ENCODE peak calls at places on chromosomes 5 and 9, in five cellular contexts. S is iPS DF 6.9, D is aorta, Y is thyroid gland, G is cardiac muscle cell. W is an unnamed sample.

GRCh38 chr9:126471084-126471611 is 142.6 kb upstream of the LMX1B start:
- DNase-seq in G (no peak), Y (peak; percentile 29), D (peak; percentile 88), S (no peak), W (peak; percentile 23)

GRCh38 chr9:134327671-134328231 is 1.5 kb downstream of the RXRA start:
- DNase-seq in Y (peak; percentile 28), S (no peak), G (no peak), D (peak; percentile 48), W (no peak)

GRCh38 chr5:35876922-35877321 is 20.2 kb downstream of the IL7R start:
- DNase-seq in Y (no peak), S (no peak), G (no peak), D (no peak), W (no peak)

GRCh38 chr5:72561407-72561972 is 54.3 kb upstream of the ZNF366 start:
- DNase-seq in S (no peak), G (no peak), D (no peak), Y (no peak), W (no peak)

GRCh38 chr5:7094626-7095025 is 301.3 kb upstream of the ADCY2 start:
- DNase-seq in D (no peak), G (peak; percentile 85), S (peak; percentile 43), Y (no peak), W (no peak)

GRCh38 chr5:171965740-171966139 is 40.7 kb downstream of the FBXW11 start:
- DNase-seq in D (no peak), S (no peak), G (no peak), Y (no peak), W (no peak)

GRCh38 chr9:84711936-84712335 is 42.4 kb downstream of the NTRK2 start:
- DNase-seq in G (no peak), S (no peak), D (no peak), Y (peak; percentile 94), W (peak; percentile 53)

GRCh38 chr5:176947847-176948246 is 48.7 kb upstream of the HK3 start:
- DNase-seq in Y (no peak), G (no peak), S (no peak), D (no peak), W (no peak)

GRCh38 chr9:33263936-33264472 is 504 bp downstream of the BAG1 start:
- DNase-seq in S (no peak), Y (peak; percentile 46), D (peak; percentile 75), G (peak; percentile 42), W (peak; percentile 52)

GRCh38 chr5:107655836-107656235 is 14.9 kb downstream of the EFNA5 start:
- DNase-seq in D (no peak), S (no peak), G (no peak), Y (no peak), W (no peak)

GRCh38 chr9:107750741-107751521 is 261.4 kb upstream of the KLF4 start:
- DNase-seq in Y (peak; percentile 85), G (no peak), S (no peak), D (peak; percentile 94), W (peak; percentile 82)

GRCh38 chr5:78647838-78648358 is 674 bp downstream of the LHFPL2 start:
- DNase-seq in G (peak; percentile 66), D (peak; percentile 65), S (no peak), Y (peak; percentile 69), W (peak; percentile 71)

GRCh38 chr9:27784999-27785713 is 211.9 kb upstream of the C9orf72 start:
- DNase-seq in Y (no peak), G (no peak), D (no peak), S (no peak), W (no peak)

GRCh38 chr9:132631280-132631679 is 38.5 kb downstream of the DDX31 start:
- DNase-seq in S (no peak), D (no peak), Y (no peak), G (no peak), W (no peak)

GRCh38 chr9:84501587-84501986 is 161.0 kb upstream of the SLC28A3 start:
- DNase-seq in G (no peak), Y (no peak), D (no peak), S (no peak), W (no peak)

GRCh38 chr5:158100373-158100902 is 241.5 kb upstream of the CLINT1 start:
- DNase-seq in D (no peak), Y (no peak), G (no peak), S (no peak), W (no peak)

GRCh38 chr5:134127988-134128647 is 13.6 kb downstream of the TCF7 start:
- DNase-seq in S (no peak), D (no peak), Y (no peak), G (no peak), W (no peak)

GRCh38 chr5:39933061-39933460 is 508.3 kb upstream of the DAB2 start:
- DNase-seq in S (no peak), G (no peak), Y (no peak), D (no peak), W (no peak)

GRCh38 chr5:132094393-132095076 is 20.9 kb downstream of the CSF2 start:
- DNase-seq in S (no peak), G (no peak), Y (no peak), D (no peak), W (peak; percentile 19)

GRCh38 chr5:32390819-32391591 is 53.5 kb downstream of the ZFR start:
- DNase-seq in Y (no peak), G (no peak), S (no peak), D (no peak), W (no peak)

GRCh38 chr9:128911529-128912035 is 9.2 kb upstream of the PHYHD1 start:
- DNase-seq in Y (peak; percentile 37), D (peak; percentile 91), G (peak; percentile 41), S (no peak), W (peak; percentile 60)

GRCh38 chr5:23445573-23445972 is 61.8 kb upstream of the PRDM9 start:
- DNase-seq in G (no peak), D (no peak), Y (no peak), S (no peak), W (no peak)

GRCh38 chr5:155532621-155533314 is 519.2 kb downstream of the KIF4B start:
- DNase-seq in G (no peak), Y (no peak), S (no peak), D (no peak), W (no peak)

GRCh38 chr9:10062629-10063395 is 550.0 kb downstream of the PTPRD start:
- DNase-seq in G (no peak), S (no peak), D (no peak), Y (no peak), W (no peak)

GRCh38 chr9:115922441-115922840 is 231.2 kb upstream of the PAPPA start:
- DNase-seq in S (no peak), G (no peak), D (no peak), Y (no peak), W (no peak)

GRCh38 chr9:93952784-93953491 is 2.2 kb downstream of the BARX1 start:
- DNase-seq in Y (peak; percentile 58), G (peak; percentile 58), S (no peak), D (no peak), W (no peak)

GRCh38 chr5:142874537-142874936 is 104.4 kb downstream of the ARHGAP26 start:
- DNase-seq in S (no peak), Y (peak; percentile 77), G (no peak), D (peak; percentile 93), W (peak; percentile 97)

GRCh38 chr5:103263054-103263453 is 4.5 kb downstream of the MACIR start:
- DNase-seq in G (no peak), S (no peak), Y (no peak), D (no peak), W (no peak)

GRCh38 chr5:9188131-9188530 is 357.7 kb downstream of the SEMA5A start:
- DNase-seq in G (no peak), S (no peak), Y (no peak), D (no peak), W (no peak)

GRCh38 chr9:117403848-117404247 is 11.0 kb downstream of the ASTN2 start:
- DNase-seq in S (no peak), G (no peak), D (no peak), Y (no peak), W (peak; percentile 63)
- H3K4me1 ChIP-seq in S (no peaks in the 10 kb centered on the region), G (no peaks in the 10 kb centered on the region), D (no peaks in the 10 kb centered on the region), Y (no peaks in the 10 kb centered on the region), W (peaks cover 53% of the 10 kb centered on the region)

GRCh38 chr9:127771570-127772189 is 6.8 kb downstream of the SH2D3C start:
- DNase-seq in G (no peak), Y (no peak), D (no peak), S (no peak), W (no peak)

GRCh38 chr9:127773245-127773644 is 5.2 kb downstream of the SH2D3C start:
- DNase-seq in Y (no peak), D (no peak), G (no peak), S (no peak), W (no peak)

GRCh38 chr9:127772603-127773002 is 5.9 kb downstream of the SH2D3C start:
- DNase-seq in D (no peak), Y (no peak), G (no peak), S (no peak), W (no peak)

GRCh38 chr9:127776195-127776918 is 2.1 kb downstream of the SH2D3C start:
- DNase-seq in G (peak; percentile 72), Y (no peak), D (peak; percentile 71), S (no peak), W (no peak)

DNA sequence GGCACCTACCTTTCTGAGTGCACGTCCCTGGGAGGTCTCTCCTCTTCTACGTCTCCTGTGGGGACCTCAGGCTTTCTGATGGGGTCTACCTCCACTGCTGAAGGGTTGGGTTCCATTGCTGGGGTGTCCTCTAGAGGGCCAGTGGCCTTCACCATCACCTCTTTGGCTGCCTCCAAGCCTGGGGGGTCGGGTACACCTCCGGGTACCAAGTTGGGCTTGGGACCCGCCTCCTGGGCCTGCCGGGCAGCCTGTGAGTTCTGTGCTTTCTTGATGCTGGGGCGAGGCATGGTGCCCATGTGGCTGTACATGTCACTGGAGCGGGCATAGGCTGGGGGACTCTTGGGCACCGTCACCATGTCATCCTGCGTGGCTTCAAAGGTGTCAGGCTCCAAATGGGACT is 4.5 kb downstream of the SH2D3C start:
- DNase-seq in G (no peak), S (no peak), D (no peak), Y (no peak), W (no peak)
- H3K27ac ChIP-seq in G (no peak overlapping the region), S (no peak overlapping the region), D (no peak overlapping the region), Y (no peak overlapping the region), W (no peak overlapping the region)

DNA sequence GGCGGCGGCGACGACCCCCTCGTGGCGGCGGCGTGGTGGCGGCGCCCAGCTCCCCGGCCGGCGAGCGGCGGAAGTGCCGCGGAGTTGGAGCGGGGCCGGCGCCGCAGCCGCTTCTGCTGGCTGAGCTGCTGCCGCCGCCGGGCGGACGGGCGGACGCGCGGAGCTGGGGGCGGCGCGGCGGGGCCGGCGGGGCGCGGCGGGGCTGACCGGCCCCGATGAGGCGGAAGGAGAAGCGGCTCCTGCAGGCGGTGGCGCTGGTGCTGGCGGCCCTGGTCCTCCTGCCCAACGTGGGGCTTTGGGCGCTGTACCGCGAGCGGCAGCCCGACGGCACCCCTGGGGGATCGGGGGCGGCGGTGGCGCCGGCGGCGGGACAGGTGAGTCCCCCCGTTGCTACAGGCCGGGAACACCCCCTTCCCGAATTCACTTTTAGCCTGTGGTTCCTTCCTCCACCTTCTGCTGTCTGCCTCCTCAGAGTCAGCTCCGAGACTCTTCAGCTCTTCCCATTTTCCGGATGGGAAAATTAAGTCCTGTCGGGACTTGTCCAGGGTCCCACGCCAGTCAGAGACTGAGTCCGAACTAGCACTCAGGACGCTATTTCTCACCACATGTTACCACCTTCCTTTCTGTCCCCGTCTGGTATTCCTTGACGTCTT is at the start of gene GALNT10:
- DNase-seq in S (no peak), G (peak; percentile 84), D (peak; percentile 81), Y (peak; percentile 65), W (peak; percentile 69)
- H3K4me1 ChIP-seq in S (peaks cover 3% of the 10 kb centered on the region), G (peaks cover 12% of the 10 kb centered on the region), D (no peaks in the 10 kb centered on the region), Y (peaks cover 41% of the 10 kb centered on the region), W (peaks cover 29% of the 10 kb centered on the region)

DNA sequence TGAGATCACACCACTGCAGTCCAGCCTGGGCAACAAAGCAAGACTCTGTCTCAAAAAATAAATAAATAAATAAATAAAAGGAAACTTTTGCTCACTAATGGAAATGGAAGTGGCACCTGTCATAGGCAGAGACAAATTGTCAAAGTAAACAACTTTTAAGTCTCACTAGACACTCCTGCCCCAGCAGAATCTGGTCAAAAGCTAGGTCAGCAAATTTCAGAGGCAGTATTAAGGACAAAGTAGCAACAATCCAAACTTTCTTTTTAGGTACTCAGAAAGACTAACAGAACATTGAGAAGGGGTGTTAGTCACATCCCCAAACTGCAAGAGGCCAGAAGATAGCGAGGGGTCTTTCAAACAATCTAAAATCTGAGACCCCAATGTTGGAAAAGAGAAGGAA is 101.4 kb upstream of the MSX2 start:
- DNase-seq in G (no peak), S (no peak), Y (no peak), D (no peak), W (no peak)
- H3K27ac ChIP-seq in G (no peak overlapping the region), S (no peak overlapping the region), Y (no peak overlapping the region), D (no peak overlapping the region), W (no peak overlapping the region)

W was measured in body of pancreas.